ENCODE peak calls at places on chromosomes 1 and 21, in four cellular contexts. C, F, P and I are unnamed samples.
A peak's percentile ranks its signal among the peaks of the same experiment; 100 is the strongest.

GRCh38 chr1:28296401-28297220 is 32.2 kb upstream of the MED18 start:
- DNase-seq in C (no peak), F (peak; percentile 66), P (no peak), I (no peak)

GRCh38 chr1:32984090-32984828 is 19.6 kb upstream of the RNF19B start:
- DNase-seq in C (no peak), F (no peak), P (no peak), I (no peak)

GRCh38 chr1:23026573-23026972 is 7.3 kb downstream of the KDM1A start:
- DNase-seq in C (no peak), F (no peak), P (peak; percentile 11), I (no peak)

GRCh38 chr21:43728467-43729390 is 9.8 kb downstream of the PDXK start:
- DNase-seq in C (peak; percentile 91), F (peak; percentile 87), P (peak; percentile 81), I (peak; percentile 23)

GRCh38 chr1:112579801-112580510 is 39.0 kb downstream of the ST7L start:
- DNase-seq in C (no peak), F (no peak), P (no peak), I (no peak)

GRCh38 chr1:71658295-71658694 is 577.5 kb upstream of the ZRANB2 start:
- DNase-seq in C (no peak), F (no peak), P (no peak), I (no peak)

GRCh38 chr1:155086182-155086741 is 7.6 kb downstream of the EFNA3 start:
- DNase-seq in C (peak; percentile 58), F (peak; percentile 98), P (no peak), I (peak; percentile 85)

GRCh38 chr1:177983824-177984528 is 14.1 kb upstream of the SEC16B start:
- DNase-seq in C (no peak), F (peak; percentile 56), P (no peak), I (no peak)

GRCh38 chr1:241021286-241021685 is 335.7 kb downstream of the RGS7 start:
- DNase-seq in C (no peak), F (no peak), P (no peak), I (no peak)

GRCh38 chr1:227318003-227318851 is at the start of gene CDC42BPA:
- DNase-seq in C (peak; percentile 93), F (peak; percentile 80), P (no peak), I (no peak)

GRCh38 chr1:67724928-67725560 is 40.0 kb downstream of the GADD45A start:
- DNase-seq in C (peak; percentile 95), F (no peak), P (no peak), I (no peak)

GRCh38 chr1:63968663-63969460 is 195.0 kb downstream of the ROR1 start:
- DNase-seq in C (no peak), F (no peak), P (no peak), I (no peak)

GRCh38 chr1:17405898-17406759 is 33.3 kb downstream of the RCC2 start:
- DNase-seq in C (peak; percentile 44), F (peak; percentile 89), P (no peak), I (peak; percentile 51)

GRCh38 chr1:23562138-23562819 is 3.0 kb upstream of the ID3 start:
- DNase-seq in C (peak; percentile 100), F (peak; percentile 87), P (no peak), I (peak; percentile 74)

GRCh38 chr1:96845464-96845863 is 123.9 kb downstream of the PTBP2 start:
- DNase-seq in C (peak; percentile 35), F (peak; percentile 74), P (no peak), I (peak; percentile 57)

GRCh38 chr1:72845342-72845741 is 563.0 kb upstream of the NEGR1 start:
- DNase-seq in C (peak; percentile 31), F (no peak), P (no peak), I (no peak)

GRCh38 chr1:119964673-119965363 is 68.5 kb upstream of the ADAM30 start:
- DNase-seq in C (no peak), F (no peak), P (no peak), I (no peak)

GRCh38 chr21:33861125-33861524 is 54.5 kb downstream of the ATP5PO start:
- DNase-seq in C (no peak), F (no peak), P (no peak), I (no peak)

GRCh38 chr1:245441699-245442098 is 286.9 kb downstream of the KIF26B start:
- DNase-seq in C (no peak), F (no peak), P (no peak), I (peak; percentile 63)

GRCh38 chr1:159009704-159010361 is at the start of gene IFI16:
- DNase-seq in C (peak; percentile 96), F (no peak), P (peak; percentile 65), I (peak; percentile 81)

GRCh38 chr1:69475021-69475420 is 92.7 kb upstream of the LRRC7 start:
- DNase-seq in C (no peak), F (no peak), P (no peak), I (no peak)

GRCh38 chr1:109089242-109090015 is 1.1 kb upstream of the TMEM167B start:
- DNase-seq in C (peak; percentile 58), F (peak; percentile 69), P (no peak), I (peak; percentile 64)

GRCh38 chr21:43015906-43016540 is 41.7 kb downstream of the PKNOX1 start:
- DNase-seq in C (no peak), F (no peak), P (no peak), I (no peak)

GRCh38 chr1:65985393-65986066 is 192.8 kb downstream of the PDE4B start:
- DNase-seq in C (no peak), F (no peak), P (no peak), I (no peak)

GRCh38 chr1:17909634-17910033 is 154.5 kb downstream of the ACTL8 start:
- DNase-seq in C (no peak), F (peak; percentile 73), P (no peak), I (no peak)

GRCh38 chr1:23463286-23463685 is 20.7 kb downstream of the ASAP3 start:
- DNase-seq in C (no peak), F (no peak), P (no peak), I (no peak)

DNA sequence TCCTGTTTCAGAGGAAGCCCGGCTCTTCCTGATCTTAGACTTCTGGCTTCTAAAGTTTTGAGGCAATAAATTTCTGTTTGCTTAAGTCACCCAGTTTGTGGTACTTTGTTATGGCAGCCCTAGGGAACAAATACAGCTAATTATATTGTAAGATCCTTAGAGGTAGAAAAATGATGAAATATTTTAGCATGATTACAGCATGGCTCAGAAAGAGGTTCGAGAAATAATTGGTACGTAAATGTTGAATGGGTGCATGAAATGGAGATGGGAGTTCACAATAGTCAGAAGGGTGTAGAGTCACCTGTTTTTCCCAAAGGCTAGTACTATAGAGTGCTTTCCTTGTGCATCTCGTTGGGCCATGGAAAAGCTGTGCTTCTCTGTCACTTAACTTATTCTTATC is 123.5 kb downstream of the RUNX1 start:
- DNase-seq in C (no peak), F (no peak), P (no peak), I (no peak)
- H3K4me2 ChIP-seq in C (no peak overlapping the region), F (no peak overlapping the region), P (no peak overlapping the region), I (no peak overlapping the region)

GRCh38 chr1:94883688-94884087 is 43.2 kb downstream of the CNN3 start:
- DNase-seq in C (peak; percentile 45), F (no peak), P (no peak), I (peak; percentile 15)

GRCh38 chr1:94886361-94886760 is 40.5 kb downstream of the CNN3 start:
- DNase-seq in C (no peak), F (no peak), P (no peak), I (no peak)

GRCh38 chr1:94884101-94884875 is 42.6 kb downstream of the CNN3 start:
- DNase-seq in C (no peak), F (peak; percentile 52), P (no peak), I (no peak)

GRCh38 chr1:94887603-94888171 is 39.2 kb downstream of the CNN3 start:
- DNase-seq in C (no peak), F (peak; percentile 57), P (no peak), I (no peak)

GRCh38 chr1:94888201-94888600 is 38.7 kb downstream of the CNN3 start:
- DNase-seq in C (no peak), F (peak; percentile 28), P (no peak), I (no peak)
- H2AFZ ChIP-seq in C (no peak overlapping the region), F (no peak overlapping the region), P (no peak overlapping the region), I (no peak overlapping the region)

GRCh38 chr1:217138173-217138838 is 415.1 kb upstream of the ESRRG start:
- DNase-seq in C (no peak), F (peak; percentile 50), P (no peak), I (no peak)

GRCh38 chr1:217136895-217137205 is 413.6 kb upstream of the ESRRG start:
- DNase-seq in C (no peak), F (peak; percentile 62), P (no peak), I (no peak)

GRCh38 chr1:217138839-217139466 is 415.7 kb upstream of the ESRRG start:
- DNase-seq in C (no peak), F (peak; percentile 47), P (no peak), I (no peak)

GRCh38 chr1:217135987-217136894 is 413.0 kb upstream of the ESRRG start:
- DNase-seq in C (no peak), F (peak; percentile 64), P (no peak), I (no peak)

DNA sequence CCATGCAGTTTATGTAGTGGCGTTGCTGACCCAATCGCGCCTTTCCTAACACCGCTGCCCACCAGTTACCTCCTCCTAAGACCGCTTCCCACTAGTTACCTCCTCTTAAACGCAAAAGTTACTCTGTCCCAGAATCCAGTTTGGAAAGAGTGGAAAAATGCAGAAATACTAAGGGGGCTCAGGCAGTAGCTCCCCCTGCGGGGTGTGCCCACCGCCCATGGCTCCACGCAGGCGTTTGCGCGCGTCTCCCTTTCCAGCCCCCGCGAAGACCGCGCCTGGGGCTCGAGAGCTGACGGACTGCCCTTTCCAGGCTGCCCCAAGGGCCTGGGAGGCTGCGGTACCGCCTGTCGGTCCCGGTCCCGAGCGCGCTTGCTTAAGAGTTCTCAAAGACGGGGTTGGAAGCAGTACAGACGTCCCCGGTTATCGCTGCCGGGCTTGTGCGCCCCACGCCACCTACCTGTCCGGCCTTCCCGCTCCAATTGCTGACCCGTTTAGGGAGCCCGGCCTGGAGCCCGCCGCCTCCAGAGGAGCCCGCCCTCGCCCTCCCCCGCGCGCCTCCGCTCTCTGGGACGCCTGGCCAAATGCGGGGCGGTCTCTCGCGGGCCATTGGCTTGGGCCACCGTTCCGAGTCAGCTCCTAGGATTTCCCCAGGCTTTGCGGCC is 414.1 kb upstream of the ESRRG start:
- DNase-seq in C (no peak), F (peak; percentile 72), P (no peak), I (no peak)
- TF ChIP-seq EZH2 in C (no peak), F (peak; percentile 77), P (peak; percentile 96), I (no peak)

GRCh38 chr1:156689035-156689959 is 12.1 kb upstream of the NES start:
- DNase-seq in C (peak; percentile 86), F (peak; percentile 92), P (peak; percentile 48), I (peak; percentile 77)

GRCh38 chr1:156691665-156692408 is 13.5 kb downstream of the CRABP2 start:
- DNase-seq in C (no peak), F (peak; percentile 73), P (no peak), I (no peak)

GRCh38 chr1:156691216-156691615 is 14.0 kb upstream of the NES start:
- DNase-seq in C (no peak), F (peak; percentile 66), P (no peak), I (no peak)

GRCh38 chr1:156690673-156691032 is 13.4 kb upstream of the NES start:
- DNase-seq in C (no peak), F (no peak), P (no peak), I (no peak)

DNA sequence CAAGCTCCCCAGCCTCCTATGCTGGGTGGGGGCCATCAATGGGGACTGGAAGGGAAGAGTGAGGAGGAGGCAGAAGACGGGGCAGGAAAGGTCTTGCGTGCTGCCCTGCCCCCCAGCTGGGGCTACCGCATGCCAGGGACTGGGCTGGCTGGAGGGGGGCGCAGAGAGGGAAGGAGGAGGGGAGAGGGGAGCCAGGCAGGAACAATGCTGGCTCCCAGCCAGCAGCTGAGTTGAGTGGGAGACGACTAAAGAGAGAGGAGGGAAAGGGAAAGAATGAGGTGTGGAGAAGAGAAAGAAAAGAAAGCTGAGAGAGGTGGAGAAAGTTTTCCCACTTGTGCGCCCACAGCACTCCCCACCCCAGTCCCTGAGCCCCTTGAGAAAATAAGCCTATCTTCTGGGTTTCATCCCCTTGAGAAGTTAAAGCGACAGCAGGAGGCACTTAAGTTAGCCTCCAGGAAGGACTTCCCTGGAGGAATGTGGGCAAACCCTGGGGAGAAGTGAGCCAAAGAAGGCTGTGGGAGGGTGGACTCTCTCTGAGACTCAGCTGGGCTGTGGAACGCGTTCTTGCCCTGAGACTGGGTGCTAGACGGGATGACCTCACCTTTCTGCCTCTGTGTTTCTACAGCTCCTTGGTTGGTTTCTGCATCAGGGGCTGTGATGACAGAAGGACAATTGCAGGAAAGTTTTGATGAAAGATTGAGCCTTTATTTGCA is 12.9 kb upstream of the NES start:
- DNase-seq in C (peak; percentile 58), F (no peak), P (no peak), I (no peak)
- H3K4me2 ChIP-seq in C (no peak overlapping the region), F (peak overlapping the region; percentile 72), P (peak overlapping the region; percentile 34), I (no peak overlapping the region)